ENCODE peak calls at places on chromosomes 5 and 9, in eight cellular contexts. One of them, this sample, is unnamed.
A peak's percentile ranks its signal among the peaks of the same experiment; 100 is the strongest.

GRCh38 chr9:76114144-76114543 is 223.7 kb downstream of the PCSK5 start:
- DNase-seq in tibial artery: no peak
- DNase-seq in AG04449: no peak
- DNase-seq in psoas muscle: no peak
- DNase-seq in stomach: no peak
- DNase-seq in NB4: no peak
- DNase-seq in heart left ventricle: no peak
- DNase-seq in GM20000: no peak
- DNase-seq in this sample: no peak

GRCh38 chr5:77972545-77973252 is 196.6 kb upstream of the TBCA start:
- DNase-seq in GM20000: peak; percentile 77
- DNase-seq in heart left ventricle: no peak
- DNase-seq in NB4: no peak
- DNase-seq in psoas muscle: no peak
- DNase-seq in AG04449: no peak
- DNase-seq in stomach: no peak
- DNase-seq in tibial artery: no peak
- DNase-seq in this sample: no peak

GRCh38 chr9:78304357-78304756 is 7.4 kb downstream of the PSAT1 start:
- DNase-seq in GM20000: no peak
- DNase-seq in AG04449: no peak
- DNase-seq in heart left ventricle: no peak
- DNase-seq in NB4: no peak
- DNase-seq in stomach: no peak
- DNase-seq in psoas muscle: no peak
- DNase-seq in tibial artery: no peak
- DNase-seq in this sample: no peak

GRCh38 chr9:13122756-13123369 is 156.6 kb downstream of the MPDZ start:
- DNase-seq in psoas muscle: no peak
- DNase-seq in tibial artery: no peak
- DNase-seq in NB4: no peak
- DNase-seq in AG04449: no peak
- DNase-seq in stomach: no peak
- DNase-seq in heart left ventricle: no peak
- DNase-seq in GM20000: no peak
- DNase-seq in this sample: no peak

GRCh38 chr9:121589961-121590360 is 61.5 kb upstream of the DAB2IP start:
- DNase-seq in tibial artery: no peak
- DNase-seq in AG04449: no peak
- DNase-seq in psoas muscle: no peak
- DNase-seq in GM20000: no peak
- DNase-seq in NB4: no peak
- DNase-seq in heart left ventricle: no peak
- DNase-seq in stomach: no peak
- DNase-seq in this sample: no peak

GRCh38 chr5:79628811-79629210 is 16.6 kb downstream of the TENT2 start:
- DNase-seq in stomach: no peak
- DNase-seq in NB4: no peak
- DNase-seq in heart left ventricle: no peak
- DNase-seq in tibial artery: no peak
- DNase-seq in psoas muscle: no peak
- DNase-seq in AG04449: no peak
- DNase-seq in GM20000: no peak
- DNase-seq in this sample: no peak

GRCh38 chr5:73948289-73948688 is 322.3 kb downstream of the ARHGEF28 start:
- DNase-seq in heart left ventricle: no peak
- DNase-seq in AG04449: no peak
- DNase-seq in GM20000: no peak
- DNase-seq in NB4: no peak
- DNase-seq in psoas muscle: no peak
- DNase-seq in stomach: no peak
- DNase-seq in tibial artery: no peak
- DNase-seq in this sample: no peak

GRCh38 chr9:4844439-4844838 is 51.7 kb downstream of the RCL1 start:
- DNase-seq in tibial artery: no peak
- DNase-seq in NB4: no peak
- DNase-seq in heart left ventricle: no peak
- DNase-seq in AG04449: no peak
- DNase-seq in stomach: no peak
- DNase-seq in psoas muscle: no peak
- DNase-seq in GM20000: no peak
- DNase-seq in this sample: no peak

GRCh38 chr9:78866228-78867132 is 569.6 kb downstream of the PSAT1 start:
- DNase-seq in AG04449: peak; percentile 88
- DNase-seq in psoas muscle: no peak
- DNase-seq in GM20000: no peak
- DNase-seq in heart left ventricle: no peak
- DNase-seq in tibial artery: no peak
- DNase-seq in stomach: no peak
- DNase-seq in NB4: no peak
- DNase-seq in this sample: peak; percentile 94

GRCh38 chr9:136644593-136645342 is 17.9 kb upstream of the EGFL7 start:
- DNase-seq in tibial artery: peak; percentile 71
- DNase-seq in psoas muscle: peak; percentile 75
- DNase-seq in AG04449: no peak
- DNase-seq in GM20000: peak; percentile 91
- DNase-seq in NB4: peak; percentile 70
- DNase-seq in stomach: peak; percentile 52
- DNase-seq in heart left ventricle: peak; percentile 84
- DNase-seq in this sample: no peak

GRCh38 chr5:35162848-35163770 is 67.2 kb downstream of the PRLR start:
- DNase-seq in AG04449: no peak
- DNase-seq in psoas muscle: no peak
- DNase-seq in stomach: no peak
- DNase-seq in NB4: no peak
- DNase-seq in tibial artery: no peak
- DNase-seq in GM20000: no peak
- DNase-seq in heart left ventricle: no peak
- DNase-seq in this sample: no peak

GRCh38 chr5:61329729-61330128 is 2.3 kb upstream of the ZSWIM6 start:
- DNase-seq in psoas muscle: no peak
- DNase-seq in AG04449: no peak
- DNase-seq in heart left ventricle: no peak
- DNase-seq in tibial artery: no peak
- DNase-seq in stomach: no peak
- DNase-seq in NB4: peak; percentile 60
- DNase-seq in GM20000: peak; percentile 35
- DNase-seq in this sample: no peak

GRCh38 chr5:61330341-61330878 is 1.6 kb upstream of the ZSWIM6 start:
- DNase-seq in heart left ventricle: peak; percentile 27
- DNase-seq in stomach: no peak
- DNase-seq in NB4: peak; percentile 51
- DNase-seq in psoas muscle: peak; percentile 24
- DNase-seq in AG04449: no peak
- DNase-seq in GM20000: no peak
- DNase-seq in tibial artery: peak; percentile 38
- DNase-seq in this sample: no peak

GRCh38 chr5:61331407-61332368 is at the start of gene ZSWIM6:
- DNase-seq in heart left ventricle: peak; percentile 99
- DNase-seq in stomach: peak; percentile 100
- DNase-seq in NB4: peak; percentile 98
- DNase-seq in GM20000: peak; percentile 99
- DNase-seq in psoas muscle: peak; percentile 99
- DNase-seq in AG04449: peak; percentile 97
- DNase-seq in tibial artery: peak; percentile 100
- DNase-seq in this sample: peak; percentile 97

GRCh38 chr5:61332369-61332745 is 299 bp downstream of the ZSWIM6 start:
- DNase-seq in stomach: peak; percentile 41
- DNase-seq in GM20000: peak; percentile 59
- DNase-seq in NB4: peak; percentile 55
- DNase-seq in AG04449: no peak
- DNase-seq in heart left ventricle: no peak
- DNase-seq in psoas muscle: peak; percentile 56
- DNase-seq in tibial artery: peak; percentile 43
- DNase-seq in this sample: no peak

GRCh38 chr5:61330879-61331406 is 1.1 kb upstream of the ZSWIM6 start:
- DNase-seq in psoas muscle: peak; percentile 76
- DNase-seq in NB4: peak; percentile 59
- DNase-seq in heart left ventricle: peak; percentile 66
- DNase-seq in AG04449: no peak
- DNase-seq in GM20000: peak; percentile 67
- DNase-seq in tibial artery: peak; percentile 63
- DNase-seq in stomach: peak; percentile 91
- DNase-seq in this sample: no peak
- TF ChIP-seq CTCF in psoas muscle: peak; percentile 54
- TF ChIP-seq CTCF in NB4: no peak
- TF ChIP-seq CTCF in heart left ventricle: peak; percentile 69
- TF ChIP-seq CTCF in AG04449: peak; percentile 60
- TF ChIP-seq CTCF in GM20000: peak; percentile 32
- TF ChIP-seq CTCF in tibial artery: peak; percentile 46
- TF ChIP-seq CTCF in stomach: no peak
- TF ChIP-seq CTCF in this sample: peak; percentile 27

GRCh38 chr9:126504977-126505455 is 108.7 kb upstream of the LMX1B start:
- DNase-seq in NB4: no peak
- DNase-seq in AG04449: no peak
- DNase-seq in heart left ventricle: no peak
- DNase-seq in psoas muscle: peak; percentile 4
- DNase-seq in GM20000: no peak
- DNase-seq in stomach: no peak
- DNase-seq in tibial artery: peak; percentile 9
- DNase-seq in this sample: no peak

GRCh38 chr9:126501383-126502331 is 112.1 kb upstream of the LMX1B start:
- DNase-seq in psoas muscle: no peak
- DNase-seq in AG04449: no peak
- DNase-seq in tibial artery: no peak
- DNase-seq in stomach: no peak
- DNase-seq in heart left ventricle: no peak
- DNase-seq in GM20000: no peak
- DNase-seq in NB4: no peak
- DNase-seq in this sample: no peak

GRCh38 chr9:126502417-126503332 is 111.1 kb upstream of the LMX1B start:
- DNase-seq in NB4: no peak
- DNase-seq in heart left ventricle: no peak
- DNase-seq in tibial artery: no peak
- DNase-seq in stomach: no peak
- DNase-seq in GM20000: no peak
- DNase-seq in AG04449: no peak
- DNase-seq in psoas muscle: peak; percentile 7
- DNase-seq in this sample: no peak

GRCh38 chr9:126504086-126504976 is 109.4 kb upstream of the LMX1B start:
- DNase-seq in psoas muscle: peak; percentile 6
- DNase-seq in heart left ventricle: no peak
- DNase-seq in GM20000: no peak
- DNase-seq in NB4: no peak
- DNase-seq in stomach: no peak
- DNase-seq in AG04449: no peak
- DNase-seq in tibial artery: peak; percentile 13
- DNase-seq in this sample: no peak

DNA sequence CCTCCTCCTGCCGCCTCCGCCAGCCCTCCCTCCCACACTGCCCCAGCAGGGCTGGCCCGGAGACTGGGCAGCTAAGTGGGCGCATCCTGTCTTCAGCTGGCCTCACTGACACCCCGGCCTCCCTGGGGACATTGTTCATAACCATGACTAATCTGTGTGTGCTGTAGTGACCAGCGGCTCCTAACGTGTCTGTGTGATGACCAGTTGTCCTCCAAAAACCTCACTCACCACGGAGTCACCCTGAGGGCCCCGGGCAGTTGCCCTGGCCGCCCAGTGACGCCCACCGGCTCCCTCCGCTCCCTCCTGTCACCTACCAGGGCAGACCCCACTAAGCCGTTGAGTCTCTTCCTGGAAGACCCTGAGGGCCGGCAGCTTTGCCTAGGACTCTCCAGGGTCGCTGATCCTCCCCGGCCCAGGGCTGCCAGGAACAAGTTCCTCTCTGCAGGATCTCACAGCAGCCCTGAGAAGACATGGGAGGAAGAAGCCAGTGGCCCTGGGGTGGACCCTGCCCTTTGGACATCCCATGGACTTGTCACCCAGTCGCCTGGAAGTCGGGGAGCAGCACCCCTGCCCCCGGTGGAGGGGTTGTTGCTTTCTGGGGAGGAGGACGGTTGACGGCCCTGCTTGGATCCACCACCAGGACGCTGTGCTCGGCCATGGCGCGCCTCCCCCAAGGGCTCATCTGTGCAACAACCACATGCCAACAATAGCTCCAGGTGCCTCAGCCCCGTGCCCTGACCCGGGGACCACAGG is 110.2 kb upstream of the LMX1B start:
- DNase-seq in AG04449: no peak
- DNase-seq in GM20000: no peak
- DNase-seq in heart left ventricle: no peak
- DNase-seq in tibial artery: no peak
- DNase-seq in psoas muscle: peak; percentile 9
- DNase-seq in stomach: no peak
- DNase-seq in NB4: peak; percentile 22
- DNase-seq in this sample: no peak
- TF ChIP-seq CTCF in AG04449: no peak
- TF ChIP-seq CTCF in GM20000: no peak
- TF ChIP-seq CTCF in heart left ventricle: no peak
- TF ChIP-seq CTCF in tibial artery: no peak
- TF ChIP-seq CTCF in psoas muscle: no peak
- TF ChIP-seq CTCF in stomach: no peak
- TF ChIP-seq CTCF in NB4: no peak
- TF ChIP-seq CTCF in this sample: no peak

DNA sequence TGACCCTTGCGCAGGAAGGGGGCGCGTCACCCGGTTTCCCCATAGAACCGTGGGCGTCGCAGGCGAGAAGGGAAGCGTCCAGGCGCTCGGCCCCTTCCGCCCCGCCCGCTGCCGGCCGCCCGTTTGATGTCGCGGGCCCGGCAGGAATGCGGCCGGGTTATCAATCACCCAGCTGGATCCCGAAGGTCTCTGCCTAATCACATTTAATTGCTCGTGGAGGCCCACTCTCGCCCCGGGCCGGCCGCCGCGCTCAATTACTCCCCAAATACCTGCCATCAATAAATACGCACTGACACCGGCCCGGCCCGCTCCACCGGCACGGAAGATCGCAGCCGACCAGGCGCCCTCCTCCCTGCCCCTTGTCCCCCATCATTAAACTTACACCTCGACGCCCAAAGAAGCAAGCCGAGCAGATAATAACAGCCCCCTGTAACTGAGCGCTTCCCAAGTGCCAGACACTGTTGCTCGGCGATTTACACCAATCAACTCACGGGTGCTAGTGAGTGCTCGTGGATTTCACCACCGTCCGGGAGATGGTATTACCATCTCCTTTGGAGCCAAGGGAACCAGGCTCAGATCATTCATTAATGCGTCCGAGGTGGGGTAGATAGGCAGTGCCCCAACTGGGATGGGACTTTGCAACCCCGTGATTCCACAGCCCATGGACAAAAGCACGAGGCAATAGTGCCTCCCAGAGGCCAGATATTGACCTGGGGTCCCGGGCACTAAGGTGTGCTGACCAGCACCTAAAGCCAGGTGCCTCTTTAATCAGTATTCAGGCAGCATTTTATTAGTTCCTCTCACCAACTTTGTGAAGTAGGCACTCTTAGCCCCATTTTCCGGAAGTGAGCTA is 11.3 kb downstream of the MSX2 start:
- DNase-seq in stomach: no peak
- DNase-seq in GM20000: no peak
- DNase-seq in AG04449: no peak
- DNase-seq in psoas muscle: no peak
- DNase-seq in heart left ventricle: no peak
- DNase-seq in tibial artery: no peak
- DNase-seq in NB4: no peak
- DNase-seq in this sample: no peak
- TF ChIP-seq CTCF in stomach: no peak
- TF ChIP-seq CTCF in GM20000: no peak
- TF ChIP-seq CTCF in AG04449: peak; percentile 28
- TF ChIP-seq CTCF in psoas muscle: peak; percentile 41
- TF ChIP-seq CTCF in heart left ventricle: peak; percentile 37
- TF ChIP-seq CTCF in tibial artery: peak; percentile 33
- TF ChIP-seq CTCF in NB4: peak; percentile 17
- TF ChIP-seq CTCF in this sample: peak; percentile 31

GRCh38 chr5:23352437-23352836 is 155.0 kb upstream of the PRDM9 start:
- DNase-seq in NB4: peak; percentile 59
- DNase-seq in GM20000: no peak
- DNase-seq in stomach: no peak
- DNase-seq in tibial artery: no peak
- DNase-seq in heart left ventricle: no peak
- DNase-seq in psoas muscle: no peak
- DNase-seq in AG04449: no peak
- DNase-seq in this sample: no peak
- TF ChIP-seq CTCF in NB4: peak; percentile 24
- TF ChIP-seq CTCF in GM20000: no peak
- TF ChIP-seq CTCF in stomach: no peak
- TF ChIP-seq CTCF in tibial artery: no peak
- TF ChIP-seq CTCF in heart left ventricle: peak; percentile 47
- TF ChIP-seq CTCF in psoas muscle: peak; percentile 30
- TF ChIP-seq CTCF in AG04449: no peak
- TF ChIP-seq CTCF in this sample: no peak